ENCODE peak calls at places on chromosomes 4 and X, in four cellular contexts. V, G, Z and Y are unnamed samples.

GRCh38 chrX:13894888-13895564 is 78.1 kb upstream of the GPM6B start:
- DNase-seq in V (no peak), G (no peak), Z (peak), Y (no peak)

GRCh38 chr4:110639207-110640092 is 16.6 kb upstream of the PITX2 start:
- DNase-seq in V (no peak), G (no peak), Z (no peak), Y (no peak)

GRCh38 chr4:173934933-173935620 is 348.4 kb downstream of the FBXO8 start:
- DNase-seq in V (no peak), G (no peak), Z (no peak), Y (no peak)

GRCh38 chr4:22897520-22898108 is 204.9 kb downstream of the GBA3 start:
- DNase-seq in V (peak), Z (peak), G (no peak), Y (no peak)

GRCh38 chrX:119292445-119292844 is 56.4 kb downstream of the PGRMC1 start:
- DNase-seq in Z (no peak), G (no peak), V (peak), Y (no peak)

GRCh38 chrX:63735882-63736281 is 49.1 kb downstream of the ARHGEF9 start:
- DNase-seq in V (no peak), Z (no peak), G (no peak), Y (no peak)

GRCh38 chr4:891747-892146 is 40.4 kb downstream of the GAK start:
- DNase-seq in G (no peak), V (no peak), Z (no peak), Y (no peak)

GRCh38 chr4:30862176-30862575 is 142.0 kb downstream of the PCDH7 start:
- DNase-seq in V (no peak), Z (no peak), G (no peak), Y (no peak)

GRCh38 chrX:134670241-134670811 is 12.1 kb upstream of the PLAC1 start:
- DNase-seq in Z (peak), G (no peak), V (peak), Y (no peak)

GRCh38 chrX:41313419-41313818 is 20.5 kb upstream of the DDX3X start:
- DNase-seq in V (no peak), G (no peak), Z (peak), Y (no peak)

GRCh38 chr4:84683486-84683885 is 100.6 kb downstream of the CDS1 start:
- DNase-seq in G (no peak), V (no peak), Z (no peak), Y (no peak)

GRCh38 chrX:10755477-10756334 is 135.3 kb upstream of the MID1 start:
- DNase-seq in G (no peak), Z (peak), V (no peak), Y (no peak)

GRCh38 chr4:128924951-128925350 is 115.5 kb downstream of the JADE1 start:
- DNase-seq in V (peak), G (no peak), Z (no peak), Y (no peak)

GRCh38 chrX:136766785-136767103 is 14.0 kb downstream of the ARHGEF6 start:
- DNase-seq in V (no peak), G (no peak), Z (no peak), Y (no peak)

GRCh38 chr4:185567828-185568442 is 32.6 kb upstream of the PDLIM3 start:
- DNase-seq in V (no peak), G (peak), Z (peak), Y (no peak)

GRCh38 chr4:23163649-23164436 is 471.1 kb downstream of the GBA3 start:
- DNase-seq in V (peak), Z (no peak), G (no peak), Y (no peak)

GRCh38 chr4:3293410-3294391 is 880 bp downstream of the RGS12 start:
- DNase-seq in Z (no peak), G (no peak), V (no peak), Y (peak)

GRCh38 chr4:139301821-139302611 is at the start of gene NDUFC1:
- DNase-seq in V (peak), G (no peak), Z (peak), Y (peak)

GRCh38 chr4:60223098-60223497 is 977.0 kb upstream of the ADGRL3 start:
- DNase-seq in V (no peak), Z (no peak), G (no peak), Y (no peak)

GRCh38 chr4:2626231-2626630 is 89.8 kb downstream of the FAM193A start:
- DNase-seq in Z (no peak), V (no peak), G (no peak), Y (no peak)

GRCh38 chr4:128169245-128169644 is 108.1 kb downstream of the LARP1B start:
- DNase-seq in G (no peak), Z (no peak), V (no peak), Y (no peak)

GRCh38 chrX:9911479-9911878 is 55.7 kb upstream of the CLDN34 start:
- DNase-seq in G (no peak), V (peak), Z (peak), Y (no peak)

GRCh38 chrX:136961594-136962135 is 72.1 kb downstream of the GPR101 start:
- DNase-seq in Z (no peak), G (no peak), V (no peak), Y (no peak)

GRCh38 chr4:108592674-108592986 is 27.7 kb upstream of the RPL34 start:
- DNase-seq in Z (no peak), V (no peak), G (no peak), Y (no peak)

GRCh38 chr4:130336585-130337217 is 1240.7 kb downstream of the C4orf33 start:
- DNase-seq in V (no peak), Z (peak), G (no peak), Y (no peak)

GRCh38 chr4:75985116-75985515 is 5.6 kb downstream of the SDAD1 start:
- DNase-seq in G (no peak), V (peak), Z (peak), Y (no peak)

GRCh38 chr4:73415807-73416238 is 11.7 kb downstream of the ALB start:
- DNase-seq in G (no peak), Z (peak), V (peak), Y (no peak)

GRCh38 chr4:169179609-169180526 is 90.9 kb downstream of the SH3RF1 start:
- DNase-seq in Z (peak), G (no peak), V (no peak), Y (no peak)

GRCh38 chrX:116204947-116205346 is 34.4 kb downstream of the AGTR2 start:
- DNase-seq in G (no peak), V (peak), Z (peak), Y (no peak)

GRCh38 chrX:19852014-19853005 is 35.1 kb downstream of the SH3KBP1 start:
- DNase-seq in Z (peak), G (no peak), V (peak), Y (no peak)

GRCh38 chrX:66677430-66677829 is 38.6 kb upstream of the EDA2R start:
- DNase-seq in Z (no peak), V (peak), G (no peak), Y (no peak)

GRCh38 chr4:151824647-151825046 is 63.8 kb upstream of the GATB start:
- DNase-seq in V (no peak), Z (no peak), G (no peak), Y (no peak)

GRCh38 chr4:85831647-85832046 is 356.7 kb downstream of the ARHGAP24 start:
- DNase-seq in Z (no peak), V (no peak), G (no peak), Y (no peak)

DNA sequence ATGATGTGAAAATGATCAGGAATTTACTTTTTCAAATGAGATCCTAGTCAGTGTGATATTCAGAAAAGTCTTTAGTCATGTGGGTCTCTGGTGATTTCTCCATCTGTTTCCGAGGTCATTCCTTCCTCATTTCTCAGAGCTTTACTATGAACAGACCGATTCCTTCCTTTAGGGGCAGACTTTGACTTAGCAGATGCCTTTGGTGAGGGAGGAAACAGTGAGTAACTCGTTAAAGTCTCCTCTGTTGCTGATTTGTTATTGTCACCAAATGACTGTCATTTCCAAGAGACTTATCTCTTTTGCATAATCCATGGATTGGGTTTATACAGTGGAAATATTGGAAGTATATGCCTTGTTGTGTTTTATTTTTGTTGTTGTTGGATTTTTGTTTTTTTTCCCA is 76.2 kb upstream of the CD99 start:
- DNase-seq in G (no peak), V (peak), Z (peak), Y (no peak)
- TF ChIP-seq CTCF in G (peak), V (peak), Z (peak), Y (peak)

GRCh38 chr4:121939690-121940089 is 12.2 kb downstream of the TRPC3 start:
- DNase-seq in G (no peak), V (no peak), Z (no peak), Y (no peak)
- TF ChIP-seq CTCF in G (no peak), V (no peak), Z (no peak), Y (no peak)

GRCh38 chrX:106791495-106791894 is 11.0 kb upstream of the TBC1D8B start:
- DNase-seq in V (no peak), Z (peak), G (no peak), Y (no peak)
- TF ChIP-seq CTCF in V (peak), Z (peak), G (no peak), Y (peak)

GRCh38 chr4:131721883-131722282 is 1427.2 kb upstream of the PCDH10 start:
- DNase-seq in G (no peak), Z (no peak), V (no peak), Y (no peak)
- TF ChIP-seq CTCF in G (no peak), Z (no peak), V (no peak), Y (no peak)

DNA sequence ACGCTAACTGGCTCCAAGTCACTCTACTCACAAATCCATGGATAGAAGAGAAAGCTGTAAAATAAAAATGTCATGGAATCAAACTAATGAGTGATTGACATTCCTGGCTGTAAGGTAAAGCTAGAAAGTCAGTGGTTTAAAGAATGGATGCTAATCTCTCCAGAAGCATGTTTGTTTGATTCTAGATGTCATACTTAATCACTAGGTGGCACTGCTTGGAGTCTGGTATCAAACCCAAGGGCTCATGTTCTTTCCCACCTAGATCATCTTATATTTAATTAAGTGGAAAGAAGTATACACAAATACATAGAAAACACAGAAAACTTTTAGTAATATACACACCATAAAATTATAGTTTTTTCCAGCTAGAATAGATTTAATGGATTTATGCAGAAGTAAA is 2666.6 kb downstream of the PCDH7 start:
- DNase-seq in V (no peak), Z (no peak), G (no peak), Y (no peak)
- TF ChIP-seq CTCF in V (no peak), Z (no peak), G (no peak), Y (no peak)

GRCh38 chr4:153612878-153613277 is 71.2 kb upstream of the TLR2 start:
- DNase-seq in V (no peak), G (no peak), Z (no peak), Y (no peak)
- TF ChIP-seq CTCF in V (no peak), G (no peak), Z (no peak), Y (no peak)

GRCh38 chrX:131830400-131831184 is 192.5 kb upstream of the STK26 start:
- DNase-seq in V (peak), Z (peak), G (no peak), Y (peak)
- TF ChIP-seq CTCF in V (peak), Z (peak), G (peak), Y (peak)

GRCh38 chrX:8455600-8455999 is 9.0 kb upstream of the VCX3B start:
- DNase-seq in V (peak), Z (no peak), G (no peak), Y (no peak)
- TF ChIP-seq CTCF in V (peak), Z (no peak), G (no peak), Y (no peak)

GRCh38 chr4:123659759-123660158 is 263.2 kb downstream of the SPRY1 start:
- DNase-seq in G (no peak), V (peak), Z (no peak), Y (no peak)
- TF ChIP-seq CTCF in G (peak), V (peak), Z (peak), Y (peak)

GRCh38 chr4:82373816-82374740 is at the start of gene HNRNPD:
- DNase-seq in V (peak), G (peak), Z (peak), Y (peak)
- TF ChIP-seq CTCF in V (peak), G (no peak), Z (no peak), Y (no peak)